ENCODE peak calls at places on chromosomes 1 and 21, in ten cellular contexts. One of them, this sample, is unnamed.

GRCh38 chr1:103569493-103569892 is 1.9 kb upstream of the AMY2B start:
- DNase-seq in CD8-positive, alpha-beta T cell: no peak
- DNase-seq in RWPE2: no peak
- DNase-seq in body of pancreas: no peak
- DNase-seq in BJ: no peak
- DNase-seq in GM23338: no peak
- DNase-seq in brain microvascular endothelial cell: no peak
- DNase-seq in GM06990: no peak
- DNase-seq in spleen: no peak
- DNase-seq in psoas muscle: no peak
- DNase-seq in this sample: no peak

GRCh38 chr1:2628933-2629626 is 3.7 kb downstream of the MMEL1 start:
- DNase-seq in CD8-positive, alpha-beta T cell: no peak
- DNase-seq in RWPE2: peak; percentile 56
- DNase-seq in body of pancreas: no peak
- DNase-seq in BJ: no peak
- DNase-seq in GM23338: peak; percentile 71
- DNase-seq in brain microvascular endothelial cell: no peak
- DNase-seq in GM06990: no peak
- DNase-seq in spleen: peak; percentile 63
- DNase-seq in psoas muscle: no peak
- DNase-seq in this sample: no peak

GRCh38 chr1:241647658-241648057 is 4.4 kb upstream of the WDR64 start:
- DNase-seq in CD8-positive, alpha-beta T cell: no peak
- DNase-seq in RWPE2: no peak
- DNase-seq in body of pancreas: no peak
- DNase-seq in BJ: no peak
- DNase-seq in GM23338: no peak
- DNase-seq in brain microvascular endothelial cell: no peak
- DNase-seq in GM06990: no peak
- DNase-seq in spleen: no peak
- DNase-seq in psoas muscle: no peak
- DNase-seq in this sample: no peak

GRCh38 chr1:109040627-109041613 is 982 bp downstream of the WDR47 start:
- DNase-seq in CD8-positive, alpha-beta T cell: peak; percentile 8
- DNase-seq in RWPE2: no peak
- DNase-seq in body of pancreas: peak; percentile 17
- DNase-seq in BJ: no peak
- DNase-seq in GM23338: peak; percentile 67
- DNase-seq in brain microvascular endothelial cell: no peak
- DNase-seq in GM06990: peak; percentile 54
- DNase-seq in spleen: peak; percentile 90
- DNase-seq in psoas muscle: peak; percentile 31
- DNase-seq in this sample: peak; percentile 82

GRCh38 chr1:32816676-32817158 is 441 bp downstream of the YARS1 start:
- DNase-seq in CD8-positive, alpha-beta T cell: no peak
- DNase-seq in RWPE2: no peak
- DNase-seq in body of pancreas: peak; percentile 15
- DNase-seq in BJ: no peak
- DNase-seq in GM23338: peak; percentile 37
- DNase-seq in brain microvascular endothelial cell: peak; percentile 22
- DNase-seq in GM06990: no peak
- DNase-seq in spleen: no peak
- DNase-seq in psoas muscle: no peak
- DNase-seq in this sample: no peak

GRCh38 chr1:230247921-230248778 is 178.0 kb downstream of the PGBD5 start:
- DNase-seq in CD8-positive, alpha-beta T cell: no peak
- DNase-seq in RWPE2: no peak
- DNase-seq in body of pancreas: no peak
- DNase-seq in BJ: no peak
- DNase-seq in GM23338: no peak
- DNase-seq in brain microvascular endothelial cell: no peak
- DNase-seq in GM06990: no peak
- DNase-seq in spleen: no peak
- DNase-seq in psoas muscle: no peak
- DNase-seq in this sample: no peak

GRCh38 chr1:182317489-182318180 is 74.0 kb downstream of the GLUL start:
- DNase-seq in CD8-positive, alpha-beta T cell: no peak
- DNase-seq in RWPE2: no peak
- DNase-seq in body of pancreas: peak; percentile 37
- DNase-seq in BJ: no peak
- DNase-seq in GM23338: no peak
- DNase-seq in brain microvascular endothelial cell: no peak
- DNase-seq in GM06990: no peak
- DNase-seq in spleen: no peak
- DNase-seq in psoas muscle: no peak
- DNase-seq in this sample: no peak

GRCh38 chr1:32876341-32877210 is 5.9 kb upstream of the FNDC5 start:
- DNase-seq in CD8-positive, alpha-beta T cell: no peak
- DNase-seq in RWPE2: no peak
- DNase-seq in body of pancreas: peak; percentile 81
- DNase-seq in BJ: no peak
- DNase-seq in GM23338: peak; percentile 72
- DNase-seq in brain microvascular endothelial cell: peak; percentile 34
- DNase-seq in GM06990: peak; percentile 58
- DNase-seq in spleen: peak; percentile 89
- DNase-seq in psoas muscle: peak; percentile 64
- DNase-seq in this sample: no peak

GRCh38 chr1:152111515-152111968 is 3.7 kb downstream of the TCHH start:
- DNase-seq in CD8-positive, alpha-beta T cell: no peak
- DNase-seq in RWPE2: peak; percentile 68
- DNase-seq in body of pancreas: no peak
- DNase-seq in BJ: no peak
- DNase-seq in GM23338: peak; percentile 77
- DNase-seq in brain microvascular endothelial cell: peak; percentile 9
- DNase-seq in GM06990: peak; percentile 64
- DNase-seq in spleen: peak; percentile 58
- DNase-seq in psoas muscle: no peak
- DNase-seq in this sample: peak; percentile 70

GRCh38 chr1:46003315-46003714 is 129.1 kb downstream of the PIK3R3 start:
- DNase-seq in CD8-positive, alpha-beta T cell: no peak
- DNase-seq in RWPE2: no peak
- DNase-seq in body of pancreas: no peak
- DNase-seq in BJ: no peak
- DNase-seq in GM23338: no peak
- DNase-seq in brain microvascular endothelial cell: no peak
- DNase-seq in GM06990: no peak
- DNase-seq in spleen: no peak
- DNase-seq in psoas muscle: no peak
- DNase-seq in this sample: no peak

GRCh38 chr1:205543351-205544305 is 39.2 kb downstream of the CDK18 start:
- DNase-seq in CD8-positive, alpha-beta T cell: no peak
- DNase-seq in RWPE2: no peak
- DNase-seq in body of pancreas: peak; percentile 67
- DNase-seq in BJ: peak; percentile 46
- DNase-seq in GM23338: peak; percentile 95
- DNase-seq in brain microvascular endothelial cell: peak; percentile 76
- DNase-seq in GM06990: no peak
- DNase-seq in spleen: peak; percentile 84
- DNase-seq in psoas muscle: peak; percentile 76
- DNase-seq in this sample: peak; percentile 92

GRCh38 chr1:152878042-152878441 is at the start of gene SMCP:
- DNase-seq in CD8-positive, alpha-beta T cell: no peak
- DNase-seq in RWPE2: no peak
- DNase-seq in body of pancreas: peak; percentile 9
- DNase-seq in BJ: no peak
- DNase-seq in GM23338: peak; percentile 79
- DNase-seq in brain microvascular endothelial cell: no peak
- DNase-seq in GM06990: no peak
- DNase-seq in spleen: no peak
- DNase-seq in psoas muscle: no peak
- DNase-seq in this sample: no peak

GRCh38 chr21:43815107-43815742 is 25.8 kb downstream of the RRP1 start:
- DNase-seq in CD8-positive, alpha-beta T cell: no peak
- DNase-seq in RWPE2: peak; percentile 54
- DNase-seq in body of pancreas: no peak
- DNase-seq in BJ: no peak
- DNase-seq in GM23338: peak; percentile 86
- DNase-seq in brain microvascular endothelial cell: no peak
- DNase-seq in GM06990: no peak
- DNase-seq in spleen: no peak
- DNase-seq in psoas muscle: peak; percentile 13
- DNase-seq in this sample: no peak

GRCh38 chr1:9421533-9421873 is 117.8 kb upstream of the SLC25A33 start:
- DNase-seq in CD8-positive, alpha-beta T cell: no peak
- DNase-seq in RWPE2: no peak
- DNase-seq in body of pancreas: no peak
- DNase-seq in BJ: no peak
- DNase-seq in GM23338: no peak
- DNase-seq in brain microvascular endothelial cell: no peak
- DNase-seq in GM06990: no peak
- DNase-seq in spleen: no peak
- DNase-seq in psoas muscle: no peak
- DNase-seq in this sample: no peak

DNA sequence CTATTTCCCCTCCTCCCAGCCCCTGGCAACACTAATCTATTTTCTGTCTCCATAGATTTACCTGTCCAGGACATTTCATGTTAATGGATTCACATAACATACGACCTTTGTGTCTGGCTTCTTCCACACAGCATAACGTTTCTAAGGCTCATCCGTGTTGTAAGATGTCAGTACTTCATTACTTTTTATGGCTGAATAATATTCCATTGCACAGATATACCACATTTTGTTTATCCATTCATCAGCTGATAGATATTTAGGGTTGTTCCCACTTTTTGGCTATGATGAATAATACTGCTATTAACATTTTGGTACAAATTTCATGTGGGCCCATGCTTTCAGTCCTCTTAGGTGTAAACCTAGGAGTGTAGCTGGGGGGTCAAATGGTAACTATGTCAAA is 38.2 kb downstream of the GLIS1 start:
- DNase-seq in CD8-positive, alpha-beta T cell: no peak
- DNase-seq in RWPE2: no peak
- DNase-seq in body of pancreas: no peak
- DNase-seq in BJ: no peak
- DNase-seq in GM23338: no peak
- DNase-seq in brain microvascular endothelial cell: no peak
- DNase-seq in GM06990: no peak
- DNase-seq in spleen: no peak
- DNase-seq in psoas muscle: no peak
- DNase-seq in this sample: no peak
- TF ChIP-seq CTCF in CD8-positive, alpha-beta T cell: no peak
- TF ChIP-seq CTCF in RWPE2: no peak
- TF ChIP-seq CTCF in body of pancreas: no peak
- TF ChIP-seq CTCF in BJ: no peak
- TF ChIP-seq CTCF in GM23338: no peak
- TF ChIP-seq CTCF in brain microvascular endothelial cell: no peak
- TF ChIP-seq CTCF in GM06990: no peak
- TF ChIP-seq CTCF in spleen: no peak
- TF ChIP-seq CTCF in psoas muscle: no peak
- TF ChIP-seq CTCF in this sample: no peak

GRCh38 chr1:3632716-3633343 is 8.0 kb downstream of the TPRG1L start:
- DNase-seq in CD8-positive, alpha-beta T cell: no peak
- DNase-seq in RWPE2: no peak
- DNase-seq in body of pancreas: no peak
- DNase-seq in BJ: no peak
- DNase-seq in GM23338: no peak
- DNase-seq in brain microvascular endothelial cell: no peak
- DNase-seq in GM06990: no peak
- DNase-seq in spleen: peak; percentile 57
- DNase-seq in psoas muscle: no peak
- DNase-seq in this sample: peak; percentile 59
- H3K36me3 ChIP-seq in CD8-positive, alpha-beta T cell: peaks cover 35% of the 10 kb centered on the region
- H3K36me3 ChIP-seq in RWPE2: peaks cover 40% of the 10 kb centered on the region
- H3K36me3 ChIP-seq in body of pancreas: peaks cover 34% of the 10 kb centered on the region
- H3K36me3 ChIP-seq in BJ: peaks cover 35% of the 10 kb centered on the region
- H3K36me3 ChIP-seq in GM23338: peaks cover 8% of the 10 kb centered on the region
- H3K36me3 ChIP-seq in brain microvascular endothelial cell: peaks cover 31% of the 10 kb centered on the region
- H3K36me3 ChIP-seq in GM06990: peaks cover 54% of the 10 kb centered on the region
- H3K36me3 ChIP-seq in spleen: peaks cover 88% of the 10 kb centered on the region
- H3K36me3 ChIP-seq in psoas muscle: peaks cover 10% of the 10 kb centered on the region
- H3K36me3 ChIP-seq in this sample: peaks cover 18% of the 10 kb centered on the region

GRCh38 chr1:34872133-34872503 is 12.6 kb upstream of the SMIM12 start:
- DNase-seq in CD8-positive, alpha-beta T cell: no peak
- DNase-seq in RWPE2: no peak
- DNase-seq in body of pancreas: no peak
- DNase-seq in BJ: no peak
- DNase-seq in GM23338: no peak
- DNase-seq in brain microvascular endothelial cell: no peak
- DNase-seq in GM06990: no peak
- DNase-seq in spleen: no peak
- DNase-seq in psoas muscle: no peak
- DNase-seq in this sample: no peak
- TF ChIP-seq CTCF in CD8-positive, alpha-beta T cell: no peak
- TF ChIP-seq CTCF in RWPE2: no peak
- TF ChIP-seq CTCF in body of pancreas: no peak
- TF ChIP-seq CTCF in BJ: no peak
- TF ChIP-seq CTCF in GM23338: no peak
- TF ChIP-seq CTCF in brain microvascular endothelial cell: no peak
- TF ChIP-seq CTCF in GM06990: no peak
- TF ChIP-seq CTCF in spleen: no peak
- TF ChIP-seq CTCF in psoas muscle: no peak
- TF ChIP-seq CTCF in this sample: no peak

GRCh38 chr1:171911506-171911905 is 70.2 kb downstream of the DNM3 start:
- DNase-seq in CD8-positive, alpha-beta T cell: no peak
- DNase-seq in RWPE2: no peak
- DNase-seq in body of pancreas: no peak
- DNase-seq in BJ: no peak
- DNase-seq in GM23338: peak; percentile 82
- DNase-seq in brain microvascular endothelial cell: no peak
- DNase-seq in GM06990: no peak
- DNase-seq in spleen: no peak
- DNase-seq in psoas muscle: no peak
- DNase-seq in this sample: no peak

GRCh38 chr1:171913385-171913784 is 72.1 kb downstream of the DNM3 start:
- DNase-seq in CD8-positive, alpha-beta T cell: no peak
- DNase-seq in RWPE2: no peak
- DNase-seq in body of pancreas: peak; percentile 34
- DNase-seq in BJ: no peak
- DNase-seq in GM23338: no peak
- DNase-seq in brain microvascular endothelial cell: no peak
- DNase-seq in GM06990: no peak
- DNase-seq in spleen: no peak
- DNase-seq in psoas muscle: no peak
- DNase-seq in this sample: no peak

GRCh38 chr1:171910786-171911185 is 69.5 kb downstream of the DNM3 start:
- DNase-seq in CD8-positive, alpha-beta T cell: no peak
- DNase-seq in RWPE2: no peak
- DNase-seq in body of pancreas: no peak
- DNase-seq in BJ: no peak
- DNase-seq in GM23338: peak; percentile 23
- DNase-seq in brain microvascular endothelial cell: no peak
- DNase-seq in GM06990: no peak
- DNase-seq in spleen: no peak
- DNase-seq in psoas muscle: no peak
- DNase-seq in this sample: no peak

GRCh38 chr1:171912509-171913185 is 71.3 kb downstream of the DNM3 start:
- DNase-seq in CD8-positive, alpha-beta T cell: no peak
- DNase-seq in RWPE2: no peak
- DNase-seq in body of pancreas: no peak
- DNase-seq in BJ: no peak
- DNase-seq in GM23338: no peak
- DNase-seq in brain microvascular endothelial cell: no peak
- DNase-seq in GM06990: no peak
- DNase-seq in spleen: no peak
- DNase-seq in psoas muscle: no peak
- DNase-seq in this sample: no peak

DNA sequence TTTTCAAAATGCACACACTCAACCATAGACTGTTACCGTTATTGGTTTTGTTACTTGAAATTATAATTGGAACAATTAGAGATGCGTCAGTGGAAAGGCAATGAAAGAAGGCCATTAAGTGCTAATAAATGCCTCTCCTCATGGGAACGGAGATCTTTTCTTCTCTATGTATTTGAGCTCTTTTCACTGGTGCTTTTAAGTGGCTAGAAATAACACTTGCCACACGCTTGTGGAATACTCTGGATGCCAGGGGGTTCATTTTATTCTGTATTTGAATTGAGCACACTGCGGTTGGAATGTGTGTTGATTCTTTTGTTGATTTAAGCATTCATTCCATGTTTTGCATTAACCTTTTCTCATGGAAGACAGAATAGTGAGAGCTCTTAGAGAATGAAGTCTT is 68.4 kb downstream of the DNM3 start:
- DNase-seq in CD8-positive, alpha-beta T cell: no peak
- DNase-seq in RWPE2: no peak
- DNase-seq in body of pancreas: no peak
- DNase-seq in BJ: no peak
- DNase-seq in GM23338: peak; percentile 73
- DNase-seq in brain microvascular endothelial cell: no peak
- DNase-seq in GM06990: no peak
- DNase-seq in spleen: no peak
- DNase-seq in psoas muscle: no peak
- DNase-seq in this sample: no peak
- H3K36me3 ChIP-seq in CD8-positive, alpha-beta T cell: no peaks in the 10 kb centered on the region
- H3K36me3 ChIP-seq in RWPE2: no peaks in the 10 kb centered on the region
- H3K36me3 ChIP-seq in body of pancreas: no peaks in the 10 kb centered on the region
- H3K36me3 ChIP-seq in BJ: no peaks in the 10 kb centered on the region
- H3K36me3 ChIP-seq in GM23338: no peaks in the 10 kb centered on the region
- H3K36me3 ChIP-seq in brain microvascular endothelial cell: no peaks in the 10 kb centered on the region
- H3K36me3 ChIP-seq in GM06990: no peaks in the 10 kb centered on the region
- H3K36me3 ChIP-seq in spleen: no peaks in the 10 kb centered on the region
- H3K36me3 ChIP-seq in psoas muscle: no peaks in the 10 kb centered on the region
- H3K36me3 ChIP-seq in this sample: no peaks in the 10 kb centered on the region